ENCODE peak calls at places on chromosomes 5 and 9, in four cellular contexts. U is Peyer's patch, F is colonic mucosa, S is heart left ventricle. R is an unnamed sample.

GRCh38 chr5:68060382-68060781 is 155.2 kb upstream of the PIK3R1 start:
- DNase-seq in U (no peak), F (no peak), S (no peak), R (no peak)

GRCh38 chr9:129338701-129339445 is 160.8 kb upstream of the IER5L start:
- DNase-seq in U (no peak), F (no peak), S (no peak), R (no peak)

GRCh38 chr9:16386579-16387077 is 483.8 kb downstream of the BNC2 start:
- DNase-seq in U (no peak), F (no peak), S (no peak), R (no peak)

GRCh38 chr5:177495243-177496060 is 2.0 kb downstream of the PDLIM7 start:
- DNase-seq in U (peak), F (peak), S (peak), R (no peak)

GRCh38 chr5:55904152-55904551 is 53.0 kb downstream of the IL31RA start:
- DNase-seq in U (no peak), F (no peak), S (no peak), R (no peak)

GRCh38 chr5:142197098-142197497 is 88.5 kb downstream of the NDFIP1 start:
- DNase-seq in U (no peak), F (no peak), S (no peak), R (no peak)

GRCh38 chr9:72048850-72049249 is 11.6 kb downstream of the C9orf57 start:
- DNase-seq in U (no peak), F (no peak), S (no peak), R (no peak)

GRCh38 chr5:53877243-53877642 is 316.8 kb downstream of the NDUFS4 start:
- DNase-seq in U (no peak), F (no peak), S (no peak), R (no peak)

GRCh38 chr9:14103115-14103514 is 210.8 kb downstream of the NFIB start:
- DNase-seq in U (no peak), F (no peak), S (no peak), R (no peak)

GRCh38 chr5:176631383-176631970 is 1.0 kb downstream of the EIF4E1B start:
- DNase-seq in U (no peak), F (no peak), S (no peak), R (no peak)

GRCh38 chr9:33227013-33227398 is 13.0 kb upstream of the SPINK4 start:
- DNase-seq in U (peak), F (no peak), S (peak), R (no peak)

GRCh38 chr5:150340614-150341265 is 16.8 kb upstream of the TCOF1 start:
- DNase-seq in U (no peak), F (no peak), S (no peak), R (no peak)

GRCh38 chr5:150338546-150338945 is 19.0 kb upstream of the TCOF1 start:
- DNase-seq in U (no peak), F (no peak), S (no peak), R (no peak)

GRCh38 chr5:150341331-150341730 is 16.2 kb upstream of the TCOF1 start:
- DNase-seq in U (no peak), F (no peak), S (no peak), R (no peak)

GRCh38 chr5:150339165-150339564 is 18.3 kb upstream of the TCOF1 start:
- DNase-seq in U (no peak), F (no peak), S (no peak), R (no peak)

DNA sequence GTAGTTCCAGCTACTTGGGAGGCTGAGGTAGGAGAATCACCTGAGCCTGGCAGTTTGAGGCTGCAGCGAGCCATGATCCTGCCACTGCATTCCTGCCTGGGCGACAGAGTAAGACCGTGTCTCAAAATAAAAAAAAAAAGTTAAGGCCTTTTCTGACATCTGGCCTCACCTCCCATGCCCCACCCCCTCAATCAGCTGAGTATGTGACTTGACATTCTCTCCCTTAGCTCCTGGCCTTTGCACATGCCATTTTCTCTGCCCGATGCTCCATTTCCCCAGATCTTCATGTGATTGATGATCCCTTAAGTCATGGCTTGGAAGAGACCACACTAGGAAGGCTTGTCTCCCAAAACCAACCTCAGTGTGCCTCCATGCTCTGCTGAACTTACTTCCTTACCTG is 17.7 kb upstream of the TCOF1 start:
- DNase-seq in U (no peak), F (no peak), S (no peak), R (no peak)
- H3K27ac ChIP-seq in U (no peak), F (no peak), S (no peak), R (no peak)

DNA sequence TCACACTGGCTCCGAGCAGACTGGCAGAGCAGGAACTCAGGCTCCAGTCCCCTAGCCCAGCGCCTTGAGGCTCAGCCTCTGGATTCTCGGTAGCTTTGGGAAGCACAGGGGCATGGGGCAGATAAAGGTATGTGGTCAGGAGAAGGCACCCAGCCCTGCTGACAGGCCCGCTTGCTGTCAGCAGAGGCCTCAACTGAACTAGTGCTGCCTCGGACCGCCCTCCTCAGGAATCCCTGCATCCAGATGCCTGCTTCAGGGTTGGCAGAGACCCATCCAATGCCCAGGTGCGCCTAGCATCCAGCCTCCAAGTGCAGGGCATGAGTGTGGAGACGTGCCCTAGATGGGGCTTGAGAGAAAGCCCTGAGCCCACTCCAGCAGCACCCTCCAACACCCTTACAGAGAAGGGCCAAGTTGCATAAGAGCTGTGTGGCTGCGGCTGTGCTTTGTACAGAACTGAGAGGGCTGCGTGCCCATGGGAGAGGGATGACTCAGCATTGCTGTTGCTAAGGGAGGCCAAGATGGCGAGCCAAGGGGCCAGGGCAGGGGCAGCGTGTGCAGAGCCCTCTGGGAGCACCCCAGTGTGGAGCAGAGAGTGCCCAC is 168.6 kb downstream of the MACROH2A1 start:
- DNase-seq in U (no peak), F (peak), S (peak), R (no peak)
- H3K27ac ChIP-seq in U (no peak), F (no peak), S (no peak), R (no peak)

GRCh38 chr5:59485104-59485503 is 408.4 kb downstream of the PDE4D start:
- DNase-seq in U (no peak), F (no peak), S (no peak), R (no peak)
- H3K27ac ChIP-seq in U (no peak), F (no peak), S (no peak), R (no peak)

GRCh38 chr5:157162919-157163510 is 3.0 kb downstream of the GARIN3 start:
- DNase-seq in U (no peak), F (no peak), S (no peak), R (no peak)

GRCh38 chr5:157161996-157162395 is 4.1 kb downstream of the GARIN3 start:
- DNase-seq in U (no peak), F (no peak), S (no peak), R (no peak)

GRCh38 chr5:157159209-157159751 is 6.8 kb downstream of the GARIN3 start:
- DNase-seq in U (no peak), F (no peak), S (no peak), R (peak)

GRCh38 chr5:157157492-157157891 is 8.6 kb downstream of the GARIN3 start:
- DNase-seq in U (no peak), F (no peak), S (no peak), R (no peak)

DNA sequence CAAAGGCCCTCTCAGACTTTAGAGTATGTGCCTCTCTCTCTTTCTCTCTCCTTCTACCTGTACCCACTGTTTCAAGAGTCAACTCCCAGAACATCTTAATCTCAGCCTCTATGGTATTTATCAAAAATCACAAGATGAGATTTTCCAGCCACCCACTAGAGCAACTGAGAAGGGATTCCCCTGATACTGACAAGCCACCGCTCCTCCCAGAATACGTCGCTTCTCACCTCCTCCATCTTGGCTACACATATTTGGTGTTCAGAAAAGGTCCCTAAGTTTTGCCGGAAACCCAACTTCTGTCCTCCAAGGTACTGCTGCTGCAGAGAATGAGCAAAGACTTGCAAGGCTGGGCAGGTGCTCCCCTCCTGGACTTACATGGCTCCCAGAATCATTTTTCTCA is 6.1 kb downstream of the GARIN3 start:
- DNase-seq in U (no peak), F (no peak), S (no peak), R (peak)
- H3K27ac ChIP-seq in U (peak), F (no peak), S (no peak), R (peak)

R was measured in CD4-positive, alpha-beta memory T cell.